ENCODE peak calls at places on chromosomes 3 and 15, in five cellular contexts. X, G, Z, S and R are unnamed samples.

GRCh38 chr3:123327480-123327879 is 121.4 kb downstream of the ADCY5 start:
- DNase-seq in X (no peak), G (no peak), Z (no peak), S (no peak), R (no peak)

GRCh38 chr15:45795487-45796069 is 160.7 kb downstream of the SQOR start:
- DNase-seq in X (peak; percentile 93), G (peak; percentile 71), Z (no peak), S (no peak), R (no peak)

GRCh38 chr3:156217674-156218352 is 97.4 kb downstream of the KCNAB1 start:
- DNase-seq in X (no peak), G (peak; percentile 67), Z (no peak), S (no peak), R (no peak)

GRCh38 chr15:87357608-87358007 is 898.9 kb downstream of the NTRK3 start:
- DNase-seq in X (no peak), G (no peak), Z (no peak), S (no peak), R (no peak)

GRCh38 chr3:127748754-127749327 is 73.5 kb downstream of the MGLL start:
- DNase-seq in X (no peak), G (peak; percentile 35), Z (no peak), S (no peak), R (no peak)

GRCh38 chr15:95401586-95401985 is 928.9 kb upstream of the NR2F2 start:
- DNase-seq in X (no peak), G (no peak), Z (no peak), S (no peak), R (no peak)

GRCh38 chr3:62718515-62719320 is 156.5 kb downstream of the CADPS start:
- DNase-seq in X (no peak), G (no peak), Z (no peak), S (no peak), R (peak; percentile 66)

GRCh38 chr3:150443331-150443741 is 35.2 kb downstream of the TSC22D2 start:
- DNase-seq in X (no peak), G (peak; percentile 48), Z (no peak), S (no peak), R (no peak)

GRCh38 chr3:20405731-20406130 is 219.7 kb upstream of the SGO1 start:
- DNase-seq in X (no peak), G (peak; percentile 81), Z (no peak), S (no peak), R (no peak)

GRCh38 chr15:98280576-98280975 is 320.1 kb downstream of the ARRDC4 start:
- DNase-seq in X (no peak), G (no peak), Z (no peak), S (no peak), R (no peak)

GRCh38 chr15:60043744-60044435 is 39.8 kb downstream of the FOXB1 start:
- DNase-seq in X (no peak), G (no peak), Z (no peak), S (no peak), R (no peak)

GRCh38 chr15:63554337-63554927 is 42.8 kb upstream of the FBXL22 start:
- DNase-seq in X (no peak), G (no peak), Z (no peak), S (no peak), R (no peak)

GRCh38 chr3:66642015-66642414 is 141.2 kb upstream of the LRIG1 start:
- DNase-seq in X (no peak), G (no peak), Z (no peak), S (no peak), R (no peak)

GRCh38 chr3:51392301-51393095 is 1.4 kb downstream of the RBM15B start:
- DNase-seq in X (no peak), G (no peak), Z (no peak), S (no peak), R (no peak)

GRCh38 chr3:172924546-172924945 is 174.0 kb downstream of the ECT2 start:
- DNase-seq in X (no peak), G (no peak), Z (no peak), S (no peak), R (no peak)

GRCh38 chr3:183734750-183735284 is 37.2 kb downstream of the YEATS2 start:
- DNase-seq in X (no peak), G (peak; percentile 52), Z (no peak), S (no peak), R (no peak)

GRCh38 chr3:135997554-135998320 is 32.2 kb downstream of the PPP2R3A start:
- DNase-seq in X (no peak), G (no peak), Z (no peak), S (no peak), R (no peak)

GRCh38 chr15:63930034-63930433 is 96.3 kb upstream of the HERC1 start:
- DNase-seq in X (no peak), G (no peak), Z (peak; percentile 28), S (no peak), R (no peak)

GRCh38 chr15:66658057-66658456 is 44.0 kb upstream of the SMAD6 start:
- DNase-seq in X (no peak), G (no peak), Z (no peak), S (no peak), R (no peak)

GRCh38 chr15:83776986-83777385 is 123.1 kb downstream of the ADAMTSL3 start:
- DNase-seq in X (no peak), G (no peak), Z (no peak), S (no peak), R (no peak)

GRCh38 chr15:57591822-57592367 is at the start of gene MYZAP:
- DNase-seq in X (peak; percentile 59), G (peak; percentile 14), Z (peak; percentile 73), S (peak; percentile 61), R (peak; percentile 57)

GRCh38 chr3:138461696-138462295 is 27.4 kb downstream of the ESYT3 start:
- DNase-seq in X (no peak), G (no peak), Z (no peak), S (no peak), R (no peak)

GRCh38 chr15:63970723-63971426 is 75.4 kb downstream of the DAPK2 start:
- DNase-seq in X (no peak), G (no peak), Z (no peak), S (no peak), R (no peak)

GRCh38 chr3:163315786-163316185 is 1762.5 kb downstream of the SI start:
- DNase-seq in X (no peak), G (peak; percentile 33), Z (no peak), S (no peak), R (no peak)

GRCh38 chr3:9503283-9503682 is 50.3 kb downstream of the LHFPL4 start:
- DNase-seq in X (peak; percentile 96), G (peak; percentile 79), Z (no peak), S (peak; percentile 46), R (peak; percentile 77)

GRCh38 chr3:9507586-9508578 is 45.7 kb downstream of the LHFPL4 start:
- DNase-seq in X (peak; percentile 40), G (no peak), Z (no peak), S (no peak), R (no peak)

GRCh38 chr3:9512456-9513045 is 41.1 kb downstream of the LHFPL4 start:
- DNase-seq in X (peak; percentile 16), G (no peak), Z (no peak), S (no peak), R (no peak)

GRCh38 chr3:9514306-9514705 is 39.3 kb downstream of the LHFPL4 start:
- DNase-seq in X (no peak), G (no peak), Z (no peak), S (no peak), R (no peak)

DNA sequence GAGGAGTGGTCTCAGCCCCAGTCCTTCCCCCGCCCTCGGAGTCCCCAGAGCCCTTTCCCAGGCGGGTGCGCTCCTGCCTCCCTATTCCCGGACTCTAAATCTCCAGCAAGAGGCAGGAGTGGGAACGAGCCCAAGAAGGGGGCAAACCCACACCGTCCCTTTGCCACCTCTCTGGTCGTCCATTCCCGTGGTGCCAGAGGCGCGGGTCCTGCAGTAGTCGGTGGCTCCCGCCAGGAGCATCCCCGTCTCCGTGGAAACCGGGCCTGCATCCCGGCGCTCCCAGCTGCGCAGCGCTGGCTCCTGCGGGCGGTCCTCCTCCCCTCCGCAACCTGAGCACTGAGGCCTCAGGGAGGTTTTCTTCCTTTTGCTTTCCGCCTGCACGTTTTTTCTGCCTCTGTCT is 44.8 kb downstream of the LHFPL4 start:
- DNase-seq in X (peak; percentile 83), G (no peak), Z (no peak), S (no peak), R (no peak)
- TF ChIP-seq CTCF in X (no peak), G (no peak), Z (no peak), S (no peak), R (no peak)

GRCh38 chr3:100992086-100993033 is 861 bp downstream of the ABI3BP start:
- DNase-seq in X (no peak), G (peak; percentile 69), Z (no peak), S (no peak), R (no peak)
- H3K4me3 ChIP-seq in X (no peak overlapping the region), G (peak overlapping the region; percentile 35), Z (peak overlapping the region; percentile 45), S (peak overlapping the region; percentile 50), R (peak overlapping the region; percentile 34)

DNA sequence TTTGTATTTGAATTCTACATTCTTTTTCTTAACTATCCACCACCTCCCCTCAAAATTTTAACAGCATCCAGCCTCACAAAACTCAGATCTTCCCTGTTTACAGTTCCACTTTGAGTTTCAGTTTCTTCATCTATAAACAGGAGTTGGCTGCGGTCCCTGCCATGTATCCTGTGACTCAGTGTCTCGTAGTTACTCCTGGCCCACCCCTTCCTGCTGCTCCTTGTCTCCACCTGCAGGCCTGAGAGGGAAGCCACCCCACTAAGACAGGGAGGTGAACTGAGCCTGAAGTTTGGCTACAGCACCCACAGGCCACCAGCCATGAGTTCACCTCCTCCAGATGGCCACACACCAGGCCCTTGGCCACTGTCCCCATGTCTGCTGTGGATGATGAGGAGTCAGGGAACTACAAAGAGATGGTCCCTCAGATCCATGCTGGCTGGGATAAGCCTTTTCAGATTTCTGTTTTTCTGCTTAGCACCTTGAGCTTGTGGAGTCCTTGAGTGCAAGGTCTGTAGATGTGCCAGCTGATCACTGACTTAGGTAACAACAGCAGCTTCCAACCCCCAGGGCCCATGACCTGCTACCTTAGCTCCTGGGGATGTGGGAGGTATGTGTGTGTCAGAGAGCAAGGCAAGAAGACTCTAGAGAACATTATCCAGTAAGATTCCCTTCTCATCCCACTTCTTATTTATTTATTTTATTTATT is 37.5 kb downstream of the CD86 start:
- DNase-seq in X (peak; percentile 39), G (peak; percentile 59), Z (no peak), S (peak; percentile 24), R (no peak)
- TF ChIP-seq CTCF in X (peak; percentile 59), G (peak; percentile 60), Z (no peak), S (no peak), R (peak; percentile 16)

GRCh38 chr3:177470200-177470941 is 273.1 kb upstream of the TBL1XR1 start:
- DNase-seq in X (no peak), G (no peak), Z (no peak), S (no peak), R (no peak)
- H3K4me3 ChIP-seq in X (no peak overlapping the region), G (no peak overlapping the region), Z (no peak overlapping the region), S (no peak overlapping the region), R (no peak overlapping the region)